ENCODE peak calls at places on chromosomes 3 and 15, in six cellular contexts. I is stomach, E is A549, Z is K562, P is upper lobe of left lung, Q is transverse colon. G is an unnamed sample.

GRCh38 chr3:141648055-141648910 is 89.8 kb upstream of the RNF7 start:
- DNase-seq in I (no peak), E (no peak), Z (no peak), P (no peak), Q (no peak), G (peak; percentile 78)

GRCh38 chr3:132703733-132704132 is 18.5 kb downstream of the NPHP3 start:
- DNase-seq in I (no peak), E (no peak), Z (no peak), P (no peak), Q (no peak), G (no peak)

GRCh38 chr3:48222616-48223513 is at the start of gene CAMP:
- DNase-seq in I (peak; percentile 61), E (peak; percentile 33), Z (no peak), P (peak; percentile 91), Q (peak; percentile 54), G (peak; percentile 85)

GRCh38 chr3:49652218-49652921 is 21.8 kb upstream of the APEH start:
- DNase-seq in I (no peak), E (no peak), Z (no peak), P (no peak), Q (no peak), G (no peak)

GRCh38 chr15:25783607-25784131 is 79.5 kb downstream of the ATP10A start:
- DNase-seq in I (no peak), E (peak; percentile 49), Z (peak; percentile 49), P (no peak), Q (no peak), G (peak; percentile 54)

GRCh38 chr3:45785626-45786150 is 10.6 kb downstream of the SLC6A20 start:
- DNase-seq in I (peak; percentile 14), E (no peak), Z (no peak), P (no peak), Q (no peak), G (peak; percentile 40)

GRCh38 chr3:37909067-37909911 is 47.6 kb downstream of the CTDSPL start:
- DNase-seq in I (no peak), E (no peak), Z (no peak), P (no peak), Q (no peak), G (no peak)

GRCh38 chr3:122920986-122921385 is 106.6 kb downstream of the SEMA5B start:
- DNase-seq in I (no peak), E (no peak), Z (no peak), P (no peak), Q (no peak), G (no peak)

GRCh38 chr3:118775021-118775420 is 259.6 kb downstream of the IGSF11 start:
- DNase-seq in I (no peak), E (no peak), Z (no peak), P (no peak), Q (no peak), G (no peak)

GRCh38 chr3:139481116-139481515 is 4.8 kb upstream of the RBP2 start:
- DNase-seq in I (no peak), E (no peak), Z (no peak), P (no peak), Q (no peak), G (no peak)
- TF ChIP-seq EP300 in I (no peak), E (no peak), Z (no peak), P (no peak), Q (no peak), G (no peak)

GRCh38 chr15:77807115-77807514 is 174.4 kb upstream of the LINGO1 start:
- DNase-seq in I (no peak), E (no peak), Z (no peak), P (no peak), Q (no peak), G (no peak)

GRCh38 chr15:77804210-77804609 is 171.5 kb upstream of the LINGO1 start:
- DNase-seq in I (no peak), E (no peak), Z (peak; percentile 24), P (no peak), Q (no peak), G (no peak)

GRCh38 chr15:77808077-77808476 is 175.4 kb upstream of the LINGO1 start:
- DNase-seq in I (no peak), E (no peak), Z (no peak), P (no peak), Q (no peak), G (no peak)

GRCh38 chr15:77798847-77799246 is 166.1 kb upstream of the LINGO1 start:
- DNase-seq in I (no peak), E (no peak), Z (no peak), P (no peak), Q (no peak), G (no peak)

GRCh38 chr15:77803487-77803886 is 170.8 kb upstream of the LINGO1 start:
- DNase-seq in I (no peak), E (no peak), Z (no peak), P (no peak), Q (no peak), G (no peak)
- TF ChIP-seq EP300 in I (no peak), E (no peak), Z (no peak), P (no peak), Q (no peak), G (no peak)

DNA sequence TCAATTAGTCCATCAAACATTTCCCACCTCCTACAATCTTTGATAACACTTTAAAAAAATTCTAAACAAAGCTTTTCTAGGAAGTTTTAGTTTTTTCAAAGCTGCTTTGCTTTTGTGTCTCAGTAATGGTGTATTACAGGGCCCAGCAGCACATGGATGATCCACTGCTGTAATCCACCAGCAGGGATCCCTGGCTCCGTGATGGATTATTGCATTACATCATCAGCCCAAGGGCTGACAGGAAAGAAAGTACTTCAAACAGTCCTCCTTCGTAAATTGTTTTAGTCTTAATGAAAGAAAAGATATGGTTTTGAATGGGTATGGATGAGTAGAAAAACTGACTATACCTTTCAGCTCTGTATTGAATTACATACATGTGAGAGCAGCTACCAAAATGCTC is 688.9 kb upstream of the NAALADL2 start:
- DNase-seq in I (no peak), E (no peak), Z (no peak), P (no peak), Q (no peak), G (no peak)
- TF ChIP-seq EP300 in I (no peak), E (no peak), Z (no peak), P (no peak), Q (no peak), G (no peak)

GRCh38 chr3:73727117-73727802 is 102.5 kb upstream of the PDZRN3 start:
- DNase-seq in I (no peak), E (no peak), Z (no peak), P (peak; percentile 25), Q (no peak), G (peak; percentile 82)
- TF ChIP-seq EP300 in I (peak; percentile 22), E (no peak), Z (no peak), P (no peak), Q (peak; percentile 39), G (peak; percentile 20)

GRCh38 chr3:80806673-80807072 is 954.8 kb downstream of the GBE1 start:
- DNase-seq in I (no peak), E (no peak), Z (no peak), P (no peak), Q (no peak), G (no peak)
- TF ChIP-seq EP300 in I (no peak), E (no peak), Z (no peak), P (no peak), Q (no peak), G (no peak)

DNA sequence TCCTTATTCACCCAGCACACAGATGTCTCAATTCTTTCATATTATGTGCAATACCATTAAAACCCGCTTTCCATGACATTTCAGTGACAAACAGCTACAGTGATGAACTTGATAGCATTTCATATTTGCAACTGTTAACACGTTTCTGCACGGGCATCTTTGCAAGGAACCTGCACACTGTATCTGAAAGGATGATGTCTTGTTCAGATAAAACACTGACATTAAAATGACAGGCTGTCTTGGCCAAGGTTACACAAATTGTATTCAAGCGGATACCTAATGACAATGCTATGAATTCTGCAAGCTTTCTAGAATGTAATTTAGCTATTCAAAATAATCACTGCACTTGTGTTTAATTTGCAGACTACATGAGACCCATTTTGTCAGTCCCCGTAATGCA is 529.2 kb downstream of the FOXP1 start:
- DNase-seq in I (no peak), E (no peak), Z (no peak), P (no peak), Q (no peak), G (no peak)
- TF ChIP-seq EP300 in I (no peak), E (no peak), Z (no peak), P (no peak), Q (no peak), G (no peak)